ENCODE peak calls at places on chromosomes 11 and 22, in seven cellular contexts. R is AG08396, V is adrenal gland, K is HTR-8/SVneo, E is GM10248, A is NB4, J is AG10803. Y is an unnamed sample.

GRCh38 chr11:109704432-109704831 is 282.4 kb downstream of the C11orf87 start:
- DNase-seq in V (no peak), A (no peak), R (no peak), J (no peak), E (no peak), K (no peak), Y (no peak)

GRCh38 chr11:129637473-129637872 is 178.2 kb upstream of the TMEM45B start:
- DNase-seq in R (no peak), J (no peak), V (no peak), E (no peak), A (no peak), K (no peak), Y (no peak)

GRCh38 chr22:24187731-24188644 is 6.7 kb downstream of the SUSD2 start:
- DNase-seq in V (no peak), K (no peak), A (no peak), R (no peak), J (no peak), E (no peak), Y (no peak)

GRCh38 chr11:76030286-76030685 is 176.0 kb downstream of the WNT11 start:
- DNase-seq in V (no peak), E (no peak), A (no peak), R (no peak), K (no peak), J (no peak), Y (no peak)

GRCh38 chr22:49827307-49827852 is 293 bp downstream of the BRD1 start:
- DNase-seq in J (peak; percentile 27), V (no peak), A (peak; percentile 35), K (no peak), R (peak; percentile 60), E (no peak), Y (no peak)

GRCh38 chr11:62140302-62141110 is 16.7 kb downstream of the INCENP start:
- DNase-seq in K (no peak), V (no peak), A (no peak), E (no peak), J (no peak), R (no peak), Y (no peak)

GRCh38 chr22:28019360-28019759 is 100.3 kb upstream of the PITPNB start:
- DNase-seq in E (no peak), V (peak; percentile 78), J (peak; percentile 38), A (peak; percentile 25), K (no peak), R (peak; percentile 53), Y (no peak)

GRCh38 chr22:36409911-36410756 is 22.4 kb upstream of the MYH9 start:
- DNase-seq in K (no peak), E (peak; percentile 84), J (no peak), V (peak; percentile 98), A (no peak), R (no peak), Y (no peak)

GRCh38 chr11:13942908-13943505 is 19.5 kb upstream of the SPON1 start:
- DNase-seq in E (no peak), R (no peak), J (peak; percentile 60), K (peak; percentile 21), A (no peak), V (no peak), Y (no peak)

GRCh38 chr11:89442801-89443200 is 48.4 kb downstream of the NOX4 start:
- DNase-seq in E (no peak), A (no peak), V (no peak), R (no peak), J (no peak), K (no peak), Y (no peak)